ENCODE peak calls at places on chromosome X, in eight cellular contexts. U is caudate nucleus; S is tibial nerve; P is Calu3; T is AG10803; J is stimulated activated CD4-positive, alpha-beta T cell treated with anti-CD3 and anti-CD28 coated beads, Interleukin-15, amount 100 ng/mL, for 1 hour; Q is substantia nigra; R is hippocampal formation. G is an unnamed sample.
A peak's percentile ranks its signal among the peaks of the same experiment; 100 is the strongest.

GRCh38 chrX:13464599-13465275 is 104.7 kb upstream of the EGFL6 start:
- DNase-seq in U (no peak), S (no peak), J (no peak), T (no peak), P (no peak), Q (no peak), R (no peak), G (no peak)

GRCh38 chrX:66232296-66232695 is 68.2 kb downstream of the HEPH start:
- DNase-seq in S (no peak), P (no peak), U (no peak), T (no peak), R (no peak), Q (no peak), J (no peak), G (no peak)

GRCh38 chrX:154021131-154021611 is 1.5 kb upstream of the IRAK1 start:
- DNase-seq in R (no peak), U (no peak), T (peak; percentile 62), J (no peak), P (no peak), Q (no peak), S (no peak), G (no peak)

GRCh38 chrX:151825927-151826471 is 86.7 kb upstream of the MAGEA4 start:
- DNase-seq in T (peak; percentile 96), U (no peak), P (no peak), R (no peak), S (no peak), J (no peak), Q (no peak), G (no peak)

GRCh38 chrX:39577976-39578962 is 519.5 kb downstream of the BCOR start:
- DNase-seq in Q (no peak), U (no peak), J (no peak), P (no peak), R (no peak), S (peak; percentile 15), T (peak; percentile 15), G (no peak)

GRCh38 chrX:70360366-70360765 is 62.7 kb upstream of the GDPD2 start:
- DNase-seq in P (no peak), U (no peak), T (no peak), Q (no peak), R (no peak), J (no peak), S (no peak), G (no peak)

GRCh38 chrX:143854006-143854405 is 29.9 kb upstream of the UBE2NL start:
- DNase-seq in S (no peak), Q (no peak), P (no peak), J (no peak), R (no peak), U (no peak), T (peak; percentile 40), G (no peak)

GRCh38 chrX:86370927-86371326 is 222.7 kb downstream of the DACH2 start:
- DNase-seq in Q (no peak), T (no peak), R (no peak), P (no peak), U (no peak), J (no peak), S (no peak), G (no peak)

GRCh38 chrX:72269671-72270251 is 7.3 kb downstream of the RPS4X start:
- DNase-seq in J (no peak), Q (no peak), R (no peak), S (no peak), U (no peak), P (no peak), T (peak; percentile 41), G (no peak)

GRCh38 chrX:140360284-140360683 is 144.6 kb downstream of the SOX3 start:
- DNase-seq in J (no peak), T (no peak), U (no peak), Q (no peak), R (no peak), S (no peak), P (no peak), G (no peak)

GRCh38 chrX:72216973-72217372 is 21.9 kb downstream of the ERCC6L start:
- DNase-seq in P (no peak), Q (no peak), J (no peak), R (no peak), S (no peak), T (no peak), U (no peak), G (no peak)

GRCh38 chrX:71618303-71618721 is at the start of gene CXCR3:
- DNase-seq in U (no peak), S (no peak), T (no peak), R (no peak), Q (no peak), P (no peak), J (peak; percentile 19), G (no peak)

GRCh38 chrX:107710617-107711391 is 64.8 kb downstream of the TSC22D3 start:
- DNase-seq in P (peak; percentile 63), T (peak; percentile 93), U (no peak), J (no peak), Q (no peak), R (no peak), S (no peak), G (no peak)

GRCh38 chrX:11100281-11101035 is 10.7 kb upstream of the HCCS start:
- DNase-seq in S (no peak), R (peak; percentile 47), P (peak; percentile 34), T (peak; percentile 73), U (no peak), J (no peak), Q (no peak), G (peak; percentile 1)

GRCh38 chrX:97332963-97333362 is 449.3 kb downstream of the RPA4 start:
- DNase-seq in R (no peak), P (no peak), S (no peak), T (peak; percentile 40), J (no peak), U (no peak), Q (no peak), G (no peak)

GRCh38 chrX:47247206-47247998 is 14.6 kb downstream of the USP11 start:
- DNase-seq in Q (no peak), J (no peak), T (no peak), S (no peak), U (no peak), R (no peak), P (no peak), G (no peak)

GRCh38 chrX:40006025-40007017 is 91.4 kb downstream of the BCOR start:
- DNase-seq in Q (no peak), T (no peak), J (no peak), S (no peak), P (peak; percentile 41), U (no peak), R (no peak), G (peak; percentile 11)

GRCh38 chrX:120456973-120457372 is 12.1 kb downstream of the LAMP2 start:
- DNase-seq in U (no peak), T (peak; percentile 70), Q (no peak), P (no peak), S (no peak), R (no peak), J (no peak), G (no peak)

GRCh38 chrX:1215123-1215823 is 2.8 kb upstream of the CRLF2 start:
- DNase-seq in R (no peak), J (no peak), P (no peak), S (no peak), Q (no peak), T (no peak), U (no peak), G (no peak)

GRCh38 chrX:112450810-112451209 is 228.9 kb downstream of the LHFPL1 start:
- DNase-seq in J (no peak), Q (no peak), R (no peak), S (no peak), T (peak; percentile 6), U (no peak), P (no peak), G (no peak)

GRCh38 chrX:110992611-110993010 is 103.4 kb upstream of the PAK3 start:
- DNase-seq in Q (no peak), U (no peak), T (peak; percentile 12), R (no peak), P (peak; percentile 28), J (peak; percentile 1), S (no peak), G (no peak)

GRCh38 chrX:37357436-37357835 is 8.3 kb downstream of the PRRG1 start:
- DNase-seq in U (no peak), P (no peak), R (no peak), Q (no peak), T (no peak), S (no peak), J (no peak), G (no peak)

GRCh38 chrX:108245462-108245861 is 153.9 kb downstream of the ATG4A start:
- DNase-seq in P (no peak), S (no peak), Q (no peak), R (no peak), T (no peak), U (no peak), J (no peak), G (no peak)

G was measured in hypothalamus.